ENCODE peak calls at places on chromosomes 11 and 22, in five cellular contexts. J is A549, E is K562, Y is HepG2, X is H1. M is an unnamed sample.
A peak's percentile ranks its signal among the peaks of the same experiment; 100 is the strongest.

GRCh38 chr11:29171350-29171950 is 845.4 kb downstream of the KCNA4 start:
- DNase-seq in J (no peak), E (no peak), Y (no peak), X (no peak), M (peak; percentile 37)

GRCh38 chr22:50544078-50544745 is 1.5 kb upstream of the KLHDC7B start:
- DNase-seq in J (peak; percentile 85), E (no peak), Y (no peak), X (no peak), M (peak; percentile 49)

GRCh38 chr11:46492540-46492939 is 101.0 kb upstream of the CHRM4 start:
- DNase-seq in J (no peak), E (no peak), Y (no peak), X (no peak), M (no peak)

GRCh38 chr11:1049431-1049891 is 12.9 kb upstream of the MUC6 start:
- DNase-seq in J (no peak), E (no peak), Y (no peak), X (no peak), M (no peak)

GRCh38 chr11:58301576-58301975 is 33.5 kb upstream of the OR10W1 start:
- DNase-seq in J (no peak), E (no peak), Y (no peak), X (no peak), M (peak; percentile 84)

GRCh38 chr11:65884716-65885092 is 3.6 kb downstream of the FIBP start:
- DNase-seq in J (peak; percentile 93), E (peak; percentile 78), Y (peak; percentile 60), X (no peak), M (peak; percentile 65)

GRCh38 chr11:93905384-93905783 is 55.0 kb upstream of the VSTM5 start:
- DNase-seq in J (no peak), E (no peak), Y (peak; percentile 33), X (no peak), M (peak; percentile 68)

GRCh38 chr22:37681556-37682049 is 4.5 kb upstream of the NOL12 start:
- DNase-seq in J (no peak), E (peak; percentile 72), Y (peak; percentile 64), X (no peak), M (peak; percentile 77)

GRCh38 chr11:9330387-9331384 is 16.3 kb upstream of the TMEM41B start:
- DNase-seq in J (no peak), E (no peak), Y (no peak), X (no peak), M (peak; percentile 57)

DNA sequence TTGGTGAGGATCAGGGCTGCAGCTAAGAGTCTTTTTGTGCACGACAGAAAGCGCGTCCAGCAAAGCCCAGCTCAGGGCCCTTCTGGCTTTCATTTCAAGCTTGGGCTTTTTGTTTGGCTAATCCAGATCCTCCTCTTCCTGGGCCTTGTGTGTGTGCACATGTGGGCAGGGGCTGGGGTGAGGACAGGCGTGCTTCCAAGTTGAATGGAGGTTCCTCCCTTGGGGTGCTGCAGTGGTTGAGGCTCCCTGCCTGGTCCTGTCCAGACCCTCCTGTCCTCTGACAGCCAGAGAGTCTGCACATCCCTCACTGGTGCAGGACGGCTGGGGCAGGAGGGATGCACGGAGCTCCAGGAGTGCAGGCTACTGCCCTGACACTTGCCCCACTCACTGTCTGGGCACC is 62.0 kb upstream of the NECTIN1 start:
- DNase-seq in J (no peak), E (no peak), Y (no peak), X (no peak), M (no peak)
- TF ChIP-seq MAFK in J (no peak), E (no peak), Y (no peak), X (no peak), M (no peak)

DNA sequence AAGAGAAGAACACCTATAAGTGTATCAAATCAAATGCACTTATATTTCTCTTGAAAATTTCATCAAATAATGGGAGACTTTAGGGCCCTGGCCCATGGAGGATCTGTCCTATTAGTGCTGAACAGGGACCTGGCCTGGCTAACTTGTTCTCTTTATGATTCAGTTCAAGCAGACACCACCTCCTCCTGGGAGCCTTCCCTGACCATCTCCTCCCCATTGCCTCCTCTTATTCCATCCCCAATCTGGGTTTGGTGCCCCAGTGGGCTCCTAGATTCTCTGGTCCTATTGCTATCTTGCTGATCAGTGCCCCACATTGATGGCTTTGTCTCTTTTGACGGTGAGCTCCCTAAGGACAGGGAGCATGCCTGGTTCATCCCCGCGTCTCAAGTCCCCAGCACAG is 60.1 kb downstream of the MICAL2 start:
- DNase-seq in J (no peak), E (no peak), Y (no peak), X (no peak), M (no peak)
- H3K4me2 ChIP-seq in J (no peak overlapping the region), E (no peak overlapping the region), Y (no peak overlapping the region), X (no peak overlapping the region), M (peak overlapping the region; percentile 27)

GRCh38 chr11:26960265-26960664 is 33.6 kb upstream of the FIBIN start:
- DNase-seq in J (no peak), E (no peak), Y (no peak), X (no peak), M (peak; percentile 43)
- TF ChIP-seq MAFK in J (no peak), E (no peak), Y (no peak), X (no peak), M (no peak)

DNA sequence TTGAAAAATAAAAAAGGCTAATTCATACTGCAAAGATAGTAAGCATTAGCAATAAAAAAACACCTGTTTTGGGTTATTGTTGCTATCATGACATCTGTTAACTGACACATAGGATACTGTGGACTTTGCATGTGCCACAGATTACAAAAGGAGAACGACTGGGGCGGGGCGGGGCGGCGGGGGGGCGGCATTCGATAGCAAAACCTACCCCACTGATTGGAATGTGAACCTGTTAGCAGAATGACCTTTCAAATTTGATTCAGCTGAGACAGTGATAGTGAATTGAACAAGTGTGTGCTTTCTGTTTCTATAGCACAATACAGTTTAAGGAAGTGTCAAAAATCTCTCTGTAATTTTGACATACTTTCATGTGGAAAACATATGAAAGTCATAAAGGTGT is 14.9 kb downstream of the MMP20 start:
- DNase-seq in J (no peak), E (no peak), Y (no peak), X (no peak), M (no peak)
- H3K4me2 ChIP-seq in J (no peak overlapping the region), E (no peak overlapping the region), Y (no peak overlapping the region), X (no peak overlapping the region), M (no peak overlapping the region)

GRCh38 chr11:3687399-3687798 is 16.2 kb upstream of the CHRNA10 start:
- DNase-seq in J (no peak), E (no peak), Y (no peak), X (no peak), M (no peak)
- TF ChIP-seq MAFK in J (no peak), E (no peak), Y (no peak), X (no peak), M (no peak)

GRCh38 chr11:83823461-83824025 is 537.4 kb upstream of the CCDC90B start:
- DNase-seq in J (no peak), E (no peak), Y (no peak), X (no peak), M (peak; percentile 72)
- H3K4me2 ChIP-seq in J (no peak overlapping the region), E (no peak overlapping the region), Y (no peak overlapping the region), X (no peak overlapping the region), M (peak overlapping the region; percentile 74)

M was measured in IMR-90.